ENCODE peak calls at places on chromosomes 13 and 19, in seven cellular contexts. N is activated naive CD8-positive, alpha-beta T cell treated with anti-CD3 and anti-CD28 coated beads, Interleukin-2, amount 50 U/mL, for 24 hours; F is RCC 7860; I is caudate nucleus; C is iris pigment epithelial cell; J is heart right ventricle; O is astrocyte of the hippocampus. X is an unnamed sample.

GRCh38 chr19:48715276-48715675 is 4.2 kb downstream of the MAMSTR start:
- DNase-seq in J (no peak), F (no peak), N (no peak), I (no peak), O (no peak), C (no peak), X (no peak)

GRCh38 chr19:48006762-48007161 is 12.3 kb downstream of the ELSPBP1 start:
- DNase-seq in J (no peak), I (no peak), F (no peak), O (no peak), C (peak), N (peak), X (no peak)

GRCh38 chr19:21130097-21130775 is 11.6 kb upstream of the ZNF431 start:
- DNase-seq in F (no peak), O (no peak), C (no peak), N (no peak), J (no peak), I (no peak), X (no peak)

GRCh38 chr19:801030-801860 is 4.0 kb downstream of the PTBP1 start:
- DNase-seq in O (peak), N (no peak), F (no peak), J (peak), C (no peak), I (no peak), X (no peak)

GRCh38 chr19:11096210-11096841 is 7.1 kb downstream of the LDLR start:
- DNase-seq in O (peak), I (no peak), J (peak), N (peak), F (no peak), C (peak), X (no peak)

GRCh38 chr13:46871557-46871956 is 25.3 kb downstream of the HTR2A start:
- DNase-seq in I (no peak), O (peak), F (no peak), J (no peak), N (no peak), C (no peak), X (no peak)

GRCh38 chr19:1923319-1923718 is 17.7 kb upstream of the CSNK1G2 start:
- DNase-seq in F (no peak), O (no peak), I (no peak), N (no peak), J (no peak), C (no peak), X (no peak)

GRCh38 chr13:76029088-76029487 is 393.0 kb downstream of the LMO7 start:
- DNase-seq in I (no peak), J (no peak), O (no peak), F (no peak), N (no peak), C (no peak), X (no peak)

GRCh38 chr13:43030548-43030947 is 7.2 kb downstream of the DNAJC15 start:
- DNase-seq in J (no peak), F (no peak), N (no peak), C (peak), I (no peak), O (no peak), X (no peak)

GRCh38 chr19:42255766-42256750 is 1.1 kb upstream of the ERF start:
- DNase-seq in I (peak), J (peak), O (peak), C (peak), N (peak), F (peak), X (peak)

GRCh38 chr13:29369060-29369743 is 226.3 kb downstream of the SLC7A1 start:
- DNase-seq in J (no peak), C (peak), N (no peak), I (peak), O (peak), F (peak), X (peak)

GRCh38 chr19:47152205-47152604 is 21.6 kb downstream of the SAE1 start:
- DNase-seq in J (no peak), I (no peak), O (no peak), C (no peak), F (no peak), N (no peak), X (no peak)

GRCh38 chr19:18596752-18597157 is 8.2 kb downstream of the REX1BD start:
- DNase-seq in O (peak), I (no peak), J (peak), F (no peak), N (peak), C (peak), X (no peak)

GRCh38 chr19:34350161-34350561 is 14.8 kb upstream of the GPI start:
- DNase-seq in I (no peak), J (no peak), F (no peak), N (peak), C (no peak), O (no peak), X (no peak)

GRCh38 chr19:35986664-35987570 is 8.1 kb upstream of the SDHAF1 start:
- DNase-seq in O (peak), C (no peak), N (peak), I (peak), J (peak), F (no peak), X (no peak)

GRCh38 chr13:110881811-110882210 is 33.1 kb downstream of the ANKRD10 start:
- DNase-seq in N (no peak), C (no peak), J (no peak), F (no peak), O (no peak), I (no peak), X (no peak)

GRCh38 chr13:110119943-110120905 is 186.7 kb downstream of the COL4A1 start:
- DNase-seq in C (peak), O (no peak), N (no peak), F (peak), J (no peak), I (no peak), X (no peak)

GRCh38 chr13:98523455-98524102 is 53.3 kb downstream of the STK24 start:
- DNase-seq in I (no peak), O (no peak), J (no peak), F (no peak), N (no peak), C (no peak), X (no peak)

GRCh38 chr19:29842471-29843179 is 30.8 kb downstream of the CCNE1 start:
- DNase-seq in F (no peak), N (no peak), I (no peak), O (no peak), J (no peak), C (no peak), X (no peak)

GRCh38 chr13:91046715-91047327 is 300.7 kb upstream of the MIR17HG start:
- DNase-seq in O (peak), F (no peak), N (no peak), C (no peak), J (no peak), I (no peak), X (no peak)

X was measured in neuronal stem cell.